ENCODE peak calls at places on chromosomes 7 and 10, in five cellular contexts. T, N, W, V and C are unnamed samples.

GRCh38 chr10:30581779-30582380 is 47.7 kb downstream of the LYZL2 start:
- DNase-seq in T (peak; percentile 61), N (no peak), W (peak; percentile 54), V (peak; percentile 44), C (no peak)

GRCh38 chr7:154857728-154858681 is 144.9 kb downstream of the PAXIP1 start:
- DNase-seq in T (no peak), N (no peak), W (no peak), V (no peak), C (no peak)

GRCh38 chr7:124440081-124440480 is 325.5 kb downstream of the GPR37 start:
- DNase-seq in T (no peak), N (no peak), W (peak; percentile 46), V (peak; percentile 38), C (no peak)

GRCh38 chr7:116815041-116815440 is 47.3 kb upstream of the CAPZA2 start:
- DNase-seq in T (no peak), N (no peak), W (no peak), V (no peak), C (no peak)

GRCh38 chr10:3567291-3567963 is 217.6 kb downstream of the KLF6 start:
- DNase-seq in T (no peak), N (no peak), W (peak; percentile 41), V (no peak), C (no peak)

GRCh38 chr10:26439436-26440090 is 1.4 kb downstream of the APBB1IP start:
- DNase-seq in T (peak; percentile 14), N (no peak), W (no peak), V (no peak), C (no peak)

GRCh38 chr10:113029055-113029440 is 79.0 kb downstream of the TCF7L2 start:
- DNase-seq in T (no peak), N (no peak), W (no peak), V (peak; percentile 40), C (no peak)

GRCh38 chr10:79070091-79070610 is 1.4 kb downstream of the ZMIZ1 start:
- DNase-seq in T (no peak), N (peak; percentile 64), W (peak; percentile 63), V (no peak), C (peak; percentile 90)

GRCh38 chr7:22549667-22550513 is 49.9 kb upstream of the STEAP1B start:
- DNase-seq in T (no peak), N (no peak), W (peak; percentile 64), V (peak; percentile 17), C (no peak)

GRCh38 chr10:72753760-72754231 is 61.9 kb downstream of the MCU start:
- DNase-seq in T (no peak), N (no peak), W (no peak), V (no peak), C (no peak)

GRCh38 chr10:118332948-118333710 is 9.0 kb downstream of the FAM204A start:
- DNase-seq in T (no peak), N (no peak), W (peak; percentile 18), V (no peak), C (no peak)

GRCh38 chr7:2483495-2483894 is 7.3 kb upstream of the GRIFIN start:
- DNase-seq in T (no peak), N (no peak), W (no peak), V (no peak), C (no peak)

GRCh38 chr7:95684037-95684436 is 87.7 kb upstream of the PDK4 start:
- DNase-seq in T (peak; percentile 70), N (no peak), W (peak; percentile 61), V (peak; percentile 47), C (no peak)

GRCh38 chr10:11178606-11179221 is 161.0 kb downstream of the CELF2 start:
- DNase-seq in T (peak; percentile 76), N (peak; percentile 31), W (no peak), V (peak; percentile 69), C (no peak)

GRCh38 chr7:111409714-111410422 is 152.4 kb downstream of the IMMP2L start:
- DNase-seq in T (no peak), N (no peak), W (no peak), V (peak; percentile 46), C (no peak)

GRCh38 chr7:83976302-83976701 is 218.3 kb downstream of the SEMA3A start:
- DNase-seq in T (peak; percentile 51), N (no peak), W (peak; percentile 74), V (peak; percentile 48), C (no peak)

GRCh38 chr10:24462889-24463552 is 254.1 kb downstream of the KIAA1217 start:
- DNase-seq in T (peak; percentile 54), N (no peak), W (peak; percentile 41), V (peak; percentile 51), C (no peak)

GRCh38 chr7:90824386-90825307 is 228.5 kb downstream of the CDK14 start:
- DNase-seq in T (peak; percentile 96), N (no peak), W (peak; percentile 97), V (peak; percentile 89), C (no peak)

GRCh38 chr10:1203216-1203615 is 147.0 kb downstream of the WDR37 start:
- DNase-seq in T (no peak), N (no peak), W (no peak), V (no peak), C (peak; percentile 61)

GRCh38 chr10:113180401-113181154 is 230.5 kb downstream of the TCF7L2 start:
- DNase-seq in T (no peak), N (no peak), W (no peak), V (no peak), C (no peak)

GRCh38 chr10:100101526-100102076 is 19.9 kb upstream of the CPN1 start:
- DNase-seq in T (peak; percentile 30), N (no peak), W (peak; percentile 53), V (no peak), C (no peak)

GRCh38 chr10:77442790-77443189 is 194.8 kb downstream of the KCNMA1 start:
- DNase-seq in T (no peak), N (no peak), W (no peak), V (no peak), C (no peak)

GRCh38 chr7:140398821-140399220 is 491 bp upstream of the SLC37A3 start:
- DNase-seq in T (no peak), N (no peak), W (no peak), V (no peak), C (peak; percentile 37)

GRCh38 chr7:140400381-140400780 is 2.1 kb upstream of the SLC37A3 start:
- DNase-seq in T (no peak), N (no peak), W (no peak), V (no peak), C (no peak)

GRCh38 chr7:140402178-140402835 is 1.6 kb upstream of the RAB19 start:
- DNase-seq in T (peak; percentile 80), N (no peak), W (peak; percentile 65), V (peak; percentile 72), C (no peak)

GRCh38 chr7:140393756-140394306 is 4.5 kb downstream of the SLC37A3 start:
- DNase-seq in T (no peak), N (no peak), W (no peak), V (no peak), C (peak; percentile 10)

DNA sequence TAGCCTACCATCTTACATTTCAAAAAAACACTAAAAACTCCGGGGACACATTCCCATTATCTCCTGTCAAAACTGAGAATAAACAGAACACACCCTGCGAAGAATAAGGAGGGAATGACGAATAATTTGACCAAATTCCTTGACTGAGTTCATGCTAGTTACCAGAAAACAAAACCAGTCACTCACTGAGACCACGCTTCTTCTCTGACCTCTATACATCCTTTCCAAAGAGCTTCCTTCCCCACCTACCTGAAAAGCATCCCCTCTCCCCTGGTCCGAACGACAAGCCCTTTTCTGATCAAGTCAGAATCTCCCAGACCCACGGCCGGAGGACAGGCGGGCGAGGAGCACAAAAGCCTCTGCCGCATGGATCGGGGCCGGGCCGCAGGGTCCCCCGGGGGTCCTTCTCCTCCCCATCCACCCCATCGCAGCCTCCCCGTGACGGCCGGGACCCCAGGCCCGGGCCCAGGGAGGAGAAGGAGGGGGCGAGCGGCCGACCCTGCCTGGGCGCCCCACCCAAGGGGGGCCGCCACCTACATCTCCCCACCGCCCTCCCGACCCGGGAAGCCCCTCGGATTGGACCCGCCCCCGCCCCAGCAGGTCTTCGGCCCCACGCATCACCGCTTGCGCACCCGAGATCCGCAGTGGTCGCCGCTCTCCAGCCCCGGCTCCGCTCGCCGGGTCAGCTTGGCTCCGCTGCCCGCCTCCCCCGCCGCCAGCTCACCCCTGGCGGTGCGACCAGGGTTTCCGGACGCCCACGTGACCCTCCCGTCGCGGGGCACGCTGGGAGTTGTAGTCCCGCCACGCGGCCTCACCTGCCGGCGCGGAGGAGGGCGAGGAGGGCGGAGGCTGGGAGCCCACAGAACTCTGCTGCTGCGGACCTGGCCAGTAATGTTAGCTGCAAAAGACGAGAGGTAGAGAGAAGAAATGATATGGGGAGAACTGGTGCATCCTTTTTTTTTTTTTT is at the start of gene SLC37A3:
- DNase-seq in T (peak; percentile 86), N (peak; percentile 87), W (peak; percentile 87), V (peak; percentile 69), C (peak; percentile 95)
- TF ChIP-seq CTCF in T (no peak), N (peak; percentile 33), W (no peak), V (no peak), C (no peak)

GRCh38 chr10:122374246-122374858 is at the start of gene PLEKHA1:
- DNase-seq in T (peak; percentile 89), N (peak; percentile 97), W (peak; percentile 93), V (peak; percentile 97), C (peak; percentile 98)
- TF ChIP-seq CTCF in T (no peak), N (peak; percentile 19), W (no peak), V (no peak), C (no peak)

GRCh38 chr7:74349621-74350020 is 60.4 kb downstream of the CLIP2 start:
- DNase-seq in T (no peak), N (no peak), W (no peak), V (no peak), C (no peak)

GRCh38 chr7:74344786-74345185 is 55.6 kb downstream of the CLIP2 start:
- DNase-seq in T (no peak), N (no peak), W (no peak), V (no peak), C (no peak)

GRCh38 chr7:74344128-74344496 is 54.9 kb downstream of the CLIP2 start:
- DNase-seq in T (peak; percentile 33), N (no peak), W (peak; percentile 67), V (peak; percentile 22), C (no peak)

GRCh38 chr7:74343281-74344127 is 54.3 kb downstream of the CLIP2 start:
- DNase-seq in T (peak; percentile 83), N (no peak), W (peak; percentile 78), V (peak; percentile 63), C (no peak)

GRCh38 chr7:74345970-74346369 is 56.8 kb downstream of the CLIP2 start:
- DNase-seq in T (no peak), N (no peak), W (no peak), V (no peak), C (no peak)
- TF ChIP-seq CTCF in T (no peak), N (no peak), W (no peak), V (no peak), C (no peak)

GRCh38 chr10:61164458-61165160 is 220.6 kb upstream of the RHOBTB1 start:
- DNase-seq in T (peak; percentile 25), N (peak; percentile 16), W (peak; percentile 88), V (no peak), C (peak; percentile 69)

GRCh38 chr10:61163403-61163802 is 219.4 kb upstream of the RHOBTB1 start:
- DNase-seq in T (no peak), N (no peak), W (peak; percentile 23), V (no peak), C (no peak)

GRCh38 chr10:61157182-61157581 is 213.2 kb upstream of the RHOBTB1 start:
- DNase-seq in T (peak; percentile 19), N (no peak), W (no peak), V (no peak), C (no peak)

GRCh38 chr10:61160253-61160652 is 216.3 kb upstream of the RHOBTB1 start:
- DNase-seq in T (no peak), N (no peak), W (no peak), V (no peak), C (no peak)

GRCh38 chr10:61159253-61159652 is 215.3 kb upstream of the RHOBTB1 start:
- DNase-seq in T (peak; percentile 66), N (no peak), W (peak; percentile 82), V (peak; percentile 16), C (no peak)
- TF ChIP-seq CTCF in T (no peak), N (no peak), W (no peak), V (no peak), C (no peak)